ENCODE peak calls at places on chromosomes 11 and 22, in nine cellular contexts. R, G, Y, J, F, V, C, E and S are unnamed samples.

GRCh38 chr11:70431611-70432010 is 33.3 kb downstream of the CTTN start:
- DNase-seq in R (no peak), G (no peak), Y (no peak), J (no peak), F (no peak), V (no peak), C (no peak), E (no peak), S (no peak)

GRCh38 chr11:68908273-68908672 is 4.6 kb downstream of the IGHMBP2 start:
- DNase-seq in R (no peak), G (no peak), Y (no peak), J (no peak), F (no peak), V (no peak), C (no peak), E (peak; percentile 11), S (no peak)

GRCh38 chr11:35971841-35972422 is 28.1 kb downstream of the LDLRAD3 start:
- DNase-seq in R (no peak), G (no peak), Y (no peak), J (no peak), F (no peak), V (no peak), C (no peak), E (no peak), S (no peak)

GRCh38 chr11:127110542-127110941 is 110.0 kb upstream of the KIRREL3 start:
- DNase-seq in R (no peak), G (no peak), Y (no peak), J (no peak), F (no peak), V (no peak), C (no peak), E (no peak), S (no peak)

GRCh38 chr22:25002241-25002985 is 49.9 kb downstream of the KIAA1671 start:
- DNase-seq in R (no peak), G (no peak), Y (no peak), J (no peak), F (no peak), V (no peak), C (peak; percentile 60), E (no peak), S (no peak)

GRCh38 chr11:57751676-57752253 is at the start of gene BTBD18:
- DNase-seq in R (no peak), G (peak; percentile 77), Y (peak; percentile 51), J (no peak), F (no peak), V (no peak), C (no peak), E (no peak), S (no peak)

GRCh38 chr22:27651486-27651885 is 150.1 kb downstream of the MN1 start:
- DNase-seq in R (no peak), G (no peak), Y (peak; percentile 11), J (no peak), F (no peak), V (no peak), C (no peak), E (no peak), S (no peak)

GRCh38 chr11:95933594-95933993 is 9.7 kb upstream of the MTMR2 start:
- DNase-seq in R (no peak), G (no peak), Y (no peak), J (no peak), F (no peak), V (no peak), C (no peak), E (no peak), S (no peak)

GRCh38 chr11:56911312-56911711 is 77.4 kb upstream of the OR5AK2 start:
- DNase-seq in R (no peak), G (peak; percentile 5), Y (no peak), J (no peak), F (no peak), V (no peak), C (no peak), E (no peak), S (no peak)

GRCh38 chr22:22156348-22156715 is 88.3 kb upstream of the VPREB1 start:
- DNase-seq in R (no peak), G (no peak), Y (no peak), J (no peak), F (no peak), V (no peak), C (no peak), E (no peak), S (no peak)

GRCh38 chr22:22157500-22157822 is 87.1 kb upstream of the VPREB1 start:
- DNase-seq in R (no peak), G (no peak), Y (no peak), J (no peak), F (no peak), V (peak; percentile 26), C (no peak), E (no peak), S (no peak)

GRCh38 chr22:22158207-22158816 is 86.3 kb upstream of the VPREB1 start:
- DNase-seq in R (no peak), G (no peak), Y (no peak), J (no peak), F (no peak), V (no peak), C (no peak), E (no peak), S (no peak)

GRCh38 chr22:22155607-22156006 is 89.0 kb upstream of the VPREB1 start:
- DNase-seq in R (no peak), G (no peak), Y (no peak), J (no peak), F (no peak), V (no peak), C (no peak), E (no peak), S (no peak)

GRCh38 chr22:22156716-22157499 is 87.7 kb upstream of the VPREB1 start:
- DNase-seq in R (peak; percentile 33), G (peak; percentile 78), Y (peak; percentile 75), J (peak; percentile 39), F (no peak), V (peak; percentile 64), C (peak; percentile 67), E (no peak), S (peak; percentile 45)
- TF ChIP-seq CTCF in R (peak; percentile 76), G (peak; percentile 76), Y (peak; percentile 81), J (peak; percentile 66), F (peak; percentile 68), V (peak; percentile 81), C (peak; percentile 77), E (peak; percentile 34), S (peak; percentile 80)

GRCh38 chr11:45748801-45749200 is 56.1 kb upstream of the SLC35C1 start:
- DNase-seq in R (no peak), G (no peak), Y (no peak), J (no peak), F (no peak), V (no peak), C (no peak), E (no peak), S (no peak)
- TF ChIP-seq CTCF in R (no peak), G (no peak), Y (no peak), J (no peak), F (no peak), V (no peak), C (no peak), E (no peak), S (peak; percentile 16)

DNA sequence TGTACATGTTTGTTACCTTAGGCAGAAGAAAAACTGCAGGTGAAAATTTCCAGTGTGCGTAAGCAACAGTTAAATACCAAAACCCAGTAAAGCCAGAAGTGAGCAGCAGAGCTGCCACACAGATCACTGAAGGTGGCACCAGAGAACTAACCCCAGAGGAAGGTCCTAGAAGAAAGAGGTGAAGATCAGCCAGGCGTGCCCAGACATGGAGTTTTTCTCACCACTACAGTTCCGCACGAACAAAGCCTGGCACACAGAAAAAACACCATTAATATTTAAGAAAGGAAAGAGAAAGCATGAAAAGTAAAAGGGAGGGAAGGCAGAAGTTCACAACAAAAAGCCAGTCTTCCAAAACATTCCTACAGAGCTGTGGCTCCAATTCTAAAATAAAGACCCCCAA is 60.7 kb downstream of the STK33 start:
- DNase-seq in R (no peak), G (no peak), Y (no peak), J (no peak), F (no peak), V (no peak), C (no peak), E (no peak), S (no peak)
- TF ChIP-seq CTCF in R (no peak), G (no peak), Y (no peak), J (no peak), F (no peak), V (no peak), C (no peak), E (no peak), S (no peak)

GRCh38 chr11:116869610-116870009 is 32.2 kb upstream of the APOA1 start:
- DNase-seq in R (no peak), G (no peak), Y (no peak), J (no peak), F (no peak), V (no peak), C (no peak), E (no peak), S (no peak)
- TF ChIP-seq CTCF in R (no peak), G (no peak), Y (no peak), J (no peak), F (no peak), V (no peak), C (no peak), E (no peak), S (no peak)

DNA sequence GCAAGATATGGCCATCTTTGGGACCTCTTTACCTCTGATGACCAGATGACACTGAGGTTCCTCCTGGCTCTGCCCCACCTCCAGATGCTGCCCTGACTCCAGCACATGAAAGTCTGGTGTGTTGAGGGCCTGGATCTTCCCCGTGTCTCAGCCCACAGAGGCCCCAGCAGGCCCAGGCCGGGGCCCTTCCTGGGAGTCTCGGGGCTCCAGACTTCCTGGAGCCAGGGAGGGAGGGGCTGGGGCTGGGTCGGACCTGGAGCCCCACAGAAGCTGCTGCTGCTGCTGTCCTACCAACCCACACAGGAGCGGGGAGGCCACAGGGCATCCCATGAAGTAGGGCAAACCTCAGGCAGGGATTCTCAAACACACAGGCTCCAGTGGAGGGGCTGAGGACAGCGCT is 32.2 kb upstream of the WNT11 start:
- DNase-seq in R (no peak), G (no peak), Y (no peak), J (no peak), F (no peak), V (no peak), C (no peak), E (no peak), S (no peak)
- TF ChIP-seq CTCF in R (no peak), G (no peak), Y (no peak), J (no peak), F (no peak), V (no peak), C (no peak), E (no peak), S (no peak)